ENCODE peak calls at places on chromosomes 4 and X, in eight cellular contexts. X is hepatocyte, I is body of pancreas, J is heart left ventricle, N is tibial nerve, S is endothelial cell of umbilical vein, P is uterus, C is tibial artery. Z is an unnamed sample. For H3K27me3, the result is how much of the 10 kb centered on the place peaks cover.

GRCh38 chrX:50812995-50813842 is 775 bp downstream of the SHROOM4 start:
- DNase-seq in X (peak), I (peak), J (peak), N (no peak), S (peak), P (peak), C (peak), Z (no peak)

GRCh38 chrX:51643377-51643776 is 24.7 kb upstream of the CENPVL3 start:
- DNase-seq in X (no peak), I (no peak), J (no peak), N (no peak), S (no peak), P (no peak), C (no peak), Z (no peak)

GRCh38 chrX:8879750-8880149 is 78.6 kb upstream of the FAM9A start:
- DNase-seq in X (no peak), I (peak), J (no peak), N (no peak), S (peak), P (no peak), C (no peak), Z (no peak)

GRCh38 chrX:80572636-80573035 is 152.4 kb downstream of the TENT5D start:
- DNase-seq in X (no peak), I (no peak), J (no peak), N (no peak), S (no peak), P (no peak), C (no peak), Z (no peak)

GRCh38 chrX:153908219-153908875 is 3.9 kb downstream of the AVPR2 start:
- DNase-seq in X (no peak), I (no peak), J (no peak), N (no peak), S (no peak), P (no peak), C (no peak), Z (no peak)

GRCh38 chr4:19983072-19983471 is 268.6 kb upstream of the SLIT2 start:
- DNase-seq in X (no peak), I (no peak), J (no peak), N (no peak), S (peak), P (no peak), C (no peak), Z (no peak)

GRCh38 chrX:97547873-97548578 is 664.3 kb downstream of the RPA4 start:
- DNase-seq in X (peak), I (no peak), J (no peak), N (no peak), S (peak), P (no peak), C (no peak), Z (no peak)

GRCh38 chrX:110180176-110180927 is 137.5 kb downstream of the AMMECR1 start:
- DNase-seq in X (peak), I (no peak), J (no peak), N (no peak), S (peak), P (peak), C (no peak), Z (no peak)

GRCh38 chrX:16683007-16683664 is 29.3 kb downstream of the CTPS2 start:
- DNase-seq in X (no peak), I (no peak), J (no peak), N (no peak), S (no peak), P (no peak), C (no peak), Z (no peak)

GRCh38 chrX:40912166-40912565 is 173.1 kb upstream of the USP9X start:
- DNase-seq in X (no peak), I (no peak), J (no peak), N (no peak), S (no peak), P (no peak), C (no peak), Z (no peak)

GRCh38 chr4:123266221-123266620 is 130.4 kb upstream of the SPRY1 start:
- DNase-seq in X (no peak), I (no peak), J (no peak), N (no peak), S (no peak), P (no peak), C (no peak), Z (no peak)

GRCh38 chrX:136828830-136829229 is 48.1 kb upstream of the ARHGEF6 start:
- DNase-seq in X (no peak), I (no peak), J (no peak), N (no peak), S (no peak), P (no peak), C (no peak), Z (no peak)

GRCh38 chr4:1978741-1979476 is 29.9 kb downstream of the NELFA start:
- DNase-seq in X (no peak), I (no peak), J (no peak), N (no peak), S (no peak), P (no peak), C (no peak), Z (no peak)

GRCh38 chr4:6892190-6892908 is 17.3 kb upstream of the TBC1D14 start:
- DNase-seq in X (peak), I (peak), J (peak), N (peak), S (no peak), P (no peak), C (no peak), Z (peak)

GRCh38 chrX:53686151-53686885 is at the start of gene HUWE1:
- DNase-seq in X (peak), I (peak), J (peak), N (peak), S (peak), P (peak), C (peak), Z (peak)

GRCh38 chr4:25861422-25861926 is 1.3 kb downstream of the SEL1L3 start:
- DNase-seq in X (no peak), I (no peak), J (no peak), N (no peak), S (peak), P (no peak), C (no peak), Z (no peak)

GRCh38 chr4:15396157-15396800 is 31.6 kb upstream of the C1QTNF7 start:
- DNase-seq in X (peak), I (peak), J (no peak), N (no peak), S (peak), P (no peak), C (no peak), Z (peak)

GRCh38 chr4:83011779-83012630 is 1.4 kb upstream of the LIN54 start:
- DNase-seq in X (peak), I (peak), J (peak), N (no peak), S (peak), P (peak), C (peak), Z (no peak)

GRCh38 chr4:42466285-42466684 is 69.0 kb downstream of the SHISA3 start:
- DNase-seq in X (no peak), I (no peak), J (no peak), N (no peak), S (no peak), P (no peak), C (no peak), Z (no peak)

GRCh38 chrX:119455264-119455663 is 13.0 kb upstream of the SLC25A5 start:
- DNase-seq in X (peak), I (no peak), J (no peak), N (no peak), S (no peak), P (no peak), C (no peak), Z (no peak)

GRCh38 chr4:40448875-40449274 is 113.7 kb downstream of the CHRNA9 start:
- DNase-seq in X (peak), I (peak), J (no peak), N (no peak), S (no peak), P (no peak), C (no peak), Z (no peak)

GRCh38 chr4:119113033-119113655 is 22.5 kb upstream of the MYOZ2 start:
- DNase-seq in X (peak), I (no peak), J (no peak), N (no peak), S (peak), P (no peak), C (no peak), Z (no peak)

GRCh38 chrX:150035531-150035930 is 97.2 kb upstream of the EOLA2 start:
- DNase-seq in X (no peak), I (no peak), J (no peak), N (no peak), S (peak), P (no peak), C (no peak), Z (no peak)

GRCh38 chr4:185540487-185541125 is 5.3 kb upstream of the PDLIM3 start:
- DNase-seq in X (no peak), I (no peak), J (no peak), N (no peak), S (peak), P (no peak), C (no peak), Z (no peak)

GRCh38 chr4:151355155-151355554 is 29.8 kb upstream of the SH3D19 start:
- DNase-seq in X (no peak), I (no peak), J (no peak), N (no peak), S (no peak), P (no peak), C (no peak), Z (no peak)

GRCh38 chr4:116332508-116332907 is 752.9 kb downstream of the TRAM1L1 start:
- DNase-seq in X (no peak), I (no peak), J (no peak), N (no peak), S (no peak), P (no peak), C (no peak), Z (no peak)

GRCh38 chr4:7419961-7420660 is 14.6 kb downstream of the PSAPL1 start:
- DNase-seq in X (no peak), I (no peak), J (peak), N (no peak), S (no peak), P (peak), C (peak), Z (no peak)

GRCh38 chr4:147042046-147042445 is 96.4 kb upstream of the TTC29 start:
- DNase-seq in X (no peak), I (no peak), J (no peak), N (no peak), S (no peak), P (no peak), C (no peak), Z (no peak)

GRCh38 chr4:124199755-124200154 is 512.8 kb downstream of the ANKRD50 start:
- DNase-seq in X (no peak), I (no peak), J (no peak), N (no peak), S (peak), P (no peak), C (no peak), Z (no peak)

GRCh38 chr4:182904271-182904761 is 12.9 kb downstream of the DCTD start:
- DNase-seq in X (no peak), I (no peak), J (no peak), N (no peak), S (no peak), P (no peak), C (no peak), Z (no peak)

GRCh38 chr4:152294331-152294730 is 241.6 kb downstream of the FBXW7 start:
- DNase-seq in X (no peak), I (no peak), J (no peak), N (no peak), S (no peak), P (no peak), C (no peak), Z (no peak)

GRCh38 chrX:22024577-22024976 is 7.5 kb upstream of the PHEX start:
- DNase-seq in X (no peak), I (no peak), J (no peak), N (no peak), S (no peak), P (no peak), C (no peak), Z (no peak)

GRCh38 chrX:132270699-132271098 is 51.5 kb upstream of the RAP2C start:
- DNase-seq in X (peak), I (peak), J (no peak), N (peak), S (no peak), P (peak), C (peak), Z (no peak)

DNA sequence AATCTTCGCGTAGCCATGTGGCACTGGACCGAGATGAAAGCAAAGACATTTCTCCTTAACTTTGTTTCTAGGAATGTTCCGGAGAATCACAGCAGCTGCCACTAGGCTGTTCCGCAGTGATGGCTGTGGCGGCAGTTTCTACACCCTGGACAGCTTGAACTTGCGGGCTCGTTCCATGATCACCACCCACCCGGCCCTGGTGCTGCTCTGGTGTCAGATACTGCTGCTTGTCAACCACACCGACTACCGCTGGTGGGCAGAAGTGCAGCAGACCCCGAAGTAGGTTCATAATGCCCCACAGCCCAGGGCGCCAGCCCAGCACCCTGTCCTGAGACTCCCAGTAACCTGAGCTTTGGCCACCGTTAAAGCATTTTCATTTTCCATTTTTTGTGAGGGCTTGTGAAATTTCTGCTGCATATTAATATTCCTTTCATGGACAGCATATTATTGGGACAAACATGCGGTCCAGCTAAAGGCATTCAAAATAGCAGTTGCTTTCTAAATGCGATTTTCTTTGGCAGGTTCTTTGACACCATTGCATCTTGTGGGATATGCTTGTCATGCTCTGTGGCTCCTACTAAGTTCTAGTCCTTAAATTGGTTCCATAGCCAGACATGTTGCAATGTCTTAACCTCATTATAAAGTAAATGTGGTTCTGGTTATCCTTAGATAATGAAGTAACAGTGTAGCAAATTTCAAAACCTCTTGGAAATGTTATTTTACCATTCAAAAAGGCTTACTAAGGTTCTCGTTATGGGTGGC is 49.1 kb upstream of the MSANTD1 start:
- DNase-seq in X (no peak), I (peak), J (no peak), N (no peak), S (no peak), P (no peak), C (peak), Z (no peak)
- H3K27me3 ChIP-seq in X (under half), I (under half), J (under half), N (under half), S (under half), P (under half), C (under half), Z (under half)

DNA sequence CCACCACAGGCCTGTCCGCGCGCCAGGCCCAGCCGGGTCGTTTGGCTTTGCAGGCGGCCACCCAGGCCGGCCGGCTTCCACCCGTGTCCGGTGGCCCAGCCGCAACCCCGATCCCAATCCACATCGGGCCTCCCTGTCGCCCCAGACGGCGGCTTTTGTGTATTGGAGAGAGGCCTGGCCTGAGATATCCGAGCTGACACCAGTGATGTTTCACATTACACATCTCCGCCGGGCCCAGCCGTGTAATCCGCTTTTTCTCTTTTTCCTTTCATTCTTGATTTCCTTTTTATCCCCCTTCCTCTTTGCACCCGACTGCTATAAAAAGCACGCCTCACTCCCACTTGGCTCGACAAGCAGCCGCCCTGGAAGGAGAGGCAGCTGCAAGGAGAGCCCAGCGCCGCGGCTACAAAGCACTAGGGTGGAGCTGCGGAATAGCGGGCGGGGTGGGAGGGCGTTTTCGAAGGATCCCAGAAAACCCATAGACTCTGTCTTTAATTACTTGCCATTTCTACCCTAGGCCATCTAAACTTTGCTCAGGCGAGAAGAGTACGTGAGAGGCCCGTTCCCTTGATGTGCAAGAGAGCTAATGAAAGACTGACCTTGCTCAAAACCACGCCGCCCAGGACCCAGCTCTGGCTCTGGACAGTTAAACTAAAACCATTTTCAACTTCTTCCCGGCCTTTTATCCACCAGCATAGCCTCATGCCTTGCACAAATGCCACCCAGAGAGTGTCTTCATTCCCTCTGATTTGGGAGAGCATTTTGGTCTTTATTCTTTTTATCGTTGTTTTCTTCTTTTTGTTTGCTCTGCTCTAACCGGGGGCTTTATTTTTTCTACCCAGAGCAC is 3.3 kb downstream of the PITX2 start:
- DNase-seq in X (no peak), I (no peak), J (no peak), N (no peak), S (no peak), P (no peak), C (no peak), Z (no peak)
- H3K27me3 ChIP-seq in X (under half), I (half or more), J (half or more), N (under half), S (half or more), P (under half), C (under half), Z (half or more)

DNA sequence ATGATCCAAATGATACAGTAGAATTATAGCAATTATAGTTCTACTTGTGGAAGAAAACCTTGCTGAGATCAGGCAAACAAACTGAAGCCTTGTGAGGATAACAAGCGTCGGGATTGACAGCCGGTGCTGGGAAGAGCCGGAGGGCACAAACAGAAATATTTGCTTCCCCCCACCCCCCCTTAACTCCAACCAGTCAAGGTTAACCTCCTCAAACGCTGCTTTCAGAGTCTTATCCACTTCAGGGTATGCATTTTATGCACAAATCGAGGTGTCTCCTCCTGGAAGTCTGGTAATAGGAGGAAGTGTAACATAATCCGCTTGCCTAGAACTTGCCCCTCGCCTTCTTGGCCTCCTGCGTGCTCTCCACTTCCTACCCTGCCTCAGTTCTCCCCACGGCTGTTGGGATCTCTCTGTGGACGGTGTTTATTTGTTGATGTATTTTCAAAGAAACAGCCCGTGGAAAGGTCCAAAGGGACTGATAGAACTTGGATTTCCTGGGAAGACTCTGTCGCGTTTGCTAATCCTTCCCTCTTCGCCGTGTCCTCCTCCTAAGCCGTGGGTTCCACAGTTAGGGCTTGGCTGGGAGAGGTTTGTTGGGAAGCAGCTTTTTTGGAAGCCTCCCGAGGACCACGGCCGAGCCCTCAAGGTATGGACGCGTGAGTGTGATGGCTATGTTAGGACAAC is 4.1 kb upstream of the ARX start:
- DNase-seq in X (no peak), I (no peak), J (no peak), N (no peak), S (no peak), P (no peak), C (no peak), Z (no peak)
- H3K27me3 ChIP-seq in X (half or more), I (under half), J (under half), N (under half), S (half or more), P (under half), C (under half), Z (half or more)

DNA sequence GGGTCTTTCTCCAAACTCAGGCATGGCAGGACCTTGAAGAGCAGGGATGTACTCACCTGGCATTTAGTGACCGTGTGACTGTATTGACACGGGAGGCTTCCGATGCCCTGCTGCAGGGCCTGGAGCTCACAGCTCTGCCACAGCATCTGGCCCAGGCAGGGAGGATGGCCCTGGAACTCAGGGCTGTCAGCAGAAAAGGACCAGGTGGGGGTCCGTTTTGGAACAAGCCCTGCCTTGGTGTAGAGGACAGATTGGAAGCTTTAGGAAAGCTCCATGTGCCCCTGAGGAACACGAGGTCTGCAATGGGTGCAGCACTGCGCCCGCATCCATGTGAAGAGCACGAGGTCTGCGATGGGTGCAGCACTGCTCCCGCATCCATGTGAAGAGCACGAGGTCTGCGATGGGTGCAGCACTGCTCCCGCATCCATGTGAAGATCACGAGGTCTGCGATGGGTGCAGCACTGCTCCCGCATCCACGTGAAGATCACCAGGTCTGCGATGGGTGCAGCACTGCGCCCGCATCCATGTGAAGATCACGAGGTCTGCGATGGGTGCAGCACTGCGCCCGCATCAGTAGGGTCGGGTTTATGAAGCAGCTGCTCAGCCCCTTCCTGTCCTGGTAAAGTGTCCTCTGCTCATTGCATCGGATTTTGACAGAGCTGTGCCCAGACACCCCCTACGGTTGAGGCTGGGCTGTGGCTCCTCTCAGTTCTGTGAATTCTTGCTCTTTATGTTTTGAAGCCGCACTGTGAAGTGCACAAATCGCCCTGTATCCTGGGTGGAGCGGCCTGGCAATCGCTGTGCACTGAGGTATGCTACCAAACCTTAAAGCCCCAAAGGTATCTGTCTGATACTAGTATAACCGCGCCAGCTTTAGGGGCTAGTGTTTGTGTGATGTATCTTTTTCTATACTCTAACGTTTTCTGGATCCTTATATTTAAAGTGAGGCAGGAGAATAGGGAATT is 98.5 kb downstream of the CPZ start:
- DNase-seq in X (no peak), I (no peak), J (peak), N (no peak), S (no peak), P (peak), C (peak), Z (peak)
- H3K27me3 ChIP-seq in X (half or more), I (under half), J (under half), N (under half), S (under half), P (under half), C (under half), Z (under half)

DNA sequence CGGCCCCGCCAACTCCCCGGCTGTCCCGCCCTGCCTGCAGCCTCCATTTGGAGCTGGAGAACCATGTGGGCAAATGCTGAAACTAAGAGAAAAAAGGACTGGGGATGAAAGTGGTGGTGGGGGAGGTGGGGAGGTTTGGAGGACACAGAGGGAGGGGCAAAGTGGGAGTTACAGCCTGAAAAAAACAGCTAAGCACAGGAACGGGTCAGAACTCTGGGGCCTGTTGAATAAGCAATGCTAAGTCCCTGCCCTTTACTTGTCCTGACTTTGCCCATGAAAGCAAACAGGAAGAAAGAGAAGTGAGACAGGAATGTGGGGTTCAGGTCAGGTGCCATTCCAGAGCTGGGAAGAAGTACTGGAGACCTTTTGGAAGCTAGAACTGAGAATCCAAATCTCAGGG is 3.4 kb upstream of the GSX2 start:
- DNase-seq in X (no peak), I (no peak), J (no peak), N (no peak), S (no peak), P (no peak), C (no peak), Z (no peak)
- H3K27me3 ChIP-seq in X (half or more), I (half or more), J (half or more), N (under half), S (half or more), P (under half), C (under half), Z (half or more)